ENCODE peak calls at places on chromosomes 7 and 10, in five cellular contexts. One of them, this sample, is unnamed.

GRCh38 chr7:69256634-69257081 is 341.6 kb upstream of the AUTS2 start:
- DNase-seq in stimulated activated CD4-positive, alpha-beta T cell treated with anti-CD3 and anti-CD28 coated beads, Interleukin-1b, Interleukin-23, amount 100 ng/mL, for 1 hour: no peak
- DNase-seq in activated CD8-positive, alpha-beta memory T cell treated with anti-CD3 and anti-CD28 coated beads for 4 hours: no peak
- DNase-seq in GM12892: no peak
- DNase-seq in Peyer's patch: peak
- DNase-seq in this sample: no peak

GRCh38 chr7:128743112-128743772 is 4.1 kb downstream of the CALU start:
- DNase-seq in stimulated activated CD4-positive, alpha-beta T cell treated with anti-CD3 and anti-CD28 coated beads, Interleukin-1b, Interleukin-23, amount 100 ng/mL, for 1 hour: no peak
- DNase-seq in activated CD8-positive, alpha-beta memory T cell treated with anti-CD3 and anti-CD28 coated beads for 4 hours: no peak
- DNase-seq in Peyer's patch: no peak
- DNase-seq in GM12892: no peak
- DNase-seq in this sample: no peak

GRCh38 chr7:24706211-24707165 is 50.8 kb downstream of the GSDME start:
- DNase-seq in stimulated activated CD4-positive, alpha-beta T cell treated with anti-CD3 and anti-CD28 coated beads, Interleukin-1b, Interleukin-23, amount 100 ng/mL, for 1 hour: no peak
- DNase-seq in GM12892: no peak
- DNase-seq in activated CD8-positive, alpha-beta memory T cell treated with anti-CD3 and anti-CD28 coated beads for 4 hours: no peak
- DNase-seq in Peyer's patch: no peak
- DNase-seq in this sample: no peak

GRCh38 chr10:71961831-71962230 is 2.4 kb upstream of the CHST3 start:
- DNase-seq in GM12892: no peak
- DNase-seq in Peyer's patch: no peak
- DNase-seq in activated CD8-positive, alpha-beta memory T cell treated with anti-CD3 and anti-CD28 coated beads for 4 hours: no peak
- DNase-seq in stimulated activated CD4-positive, alpha-beta T cell treated with anti-CD3 and anti-CD28 coated beads, Interleukin-1b, Interleukin-23, amount 100 ng/mL, for 1 hour: no peak
- DNase-seq in this sample: no peak

GRCh38 chr10:132960071-132960472 is 17.7 kb upstream of the CFAP46 start:
- DNase-seq in activated CD8-positive, alpha-beta memory T cell treated with anti-CD3 and anti-CD28 coated beads for 4 hours: no peak
- DNase-seq in stimulated activated CD4-positive, alpha-beta T cell treated with anti-CD3 and anti-CD28 coated beads, Interleukin-1b, Interleukin-23, amount 100 ng/mL, for 1 hour: no peak
- DNase-seq in GM12892: no peak
- DNase-seq in Peyer's patch: no peak
- DNase-seq in this sample: no peak

GRCh38 chr10:51832652-51833383 is 133.4 kb upstream of the CSTF2T start:
- DNase-seq in GM12892: no peak
- DNase-seq in activated CD8-positive, alpha-beta memory T cell treated with anti-CD3 and anti-CD28 coated beads for 4 hours: no peak
- DNase-seq in stimulated activated CD4-positive, alpha-beta T cell treated with anti-CD3 and anti-CD28 coated beads, Interleukin-1b, Interleukin-23, amount 100 ng/mL, for 1 hour: no peak
- DNase-seq in Peyer's patch: no peak
- DNase-seq in this sample: peak

GRCh38 chr7:42263971-42264370 is 27.0 kb upstream of the GLI3 start:
- DNase-seq in Peyer's patch: no peak
- DNase-seq in stimulated activated CD4-positive, alpha-beta T cell treated with anti-CD3 and anti-CD28 coated beads, Interleukin-1b, Interleukin-23, amount 100 ng/mL, for 1 hour: no peak
- DNase-seq in activated CD8-positive, alpha-beta memory T cell treated with anti-CD3 and anti-CD28 coated beads for 4 hours: no peak
- DNase-seq in GM12892: no peak
- DNase-seq in this sample: no peak

GRCh38 chr7:147509859-147510542 is 1080.6 kb upstream of the C7orf33 start:
- DNase-seq in Peyer's patch: no peak
- DNase-seq in stimulated activated CD4-positive, alpha-beta T cell treated with anti-CD3 and anti-CD28 coated beads, Interleukin-1b, Interleukin-23, amount 100 ng/mL, for 1 hour: no peak
- DNase-seq in activated CD8-positive, alpha-beta memory T cell treated with anti-CD3 and anti-CD28 coated beads for 4 hours: no peak
- DNase-seq in GM12892: no peak
- DNase-seq in this sample: no peak

GRCh38 chr7:5526190-5527037 is 102.8 kb upstream of the TNRC18 start:
- DNase-seq in Peyer's patch: peak
- DNase-seq in GM12892: no peak
- DNase-seq in activated CD8-positive, alpha-beta memory T cell treated with anti-CD3 and anti-CD28 coated beads for 4 hours: no peak
- DNase-seq in stimulated activated CD4-positive, alpha-beta T cell treated with anti-CD3 and anti-CD28 coated beads, Interleukin-1b, Interleukin-23, amount 100 ng/mL, for 1 hour: no peak
- DNase-seq in this sample: no peak

GRCh38 chr7:73585196-73585595 is 6.8 kb upstream of the TBL2 start:
- DNase-seq in GM12892: no peak
- DNase-seq in stimulated activated CD4-positive, alpha-beta T cell treated with anti-CD3 and anti-CD28 coated beads, Interleukin-1b, Interleukin-23, amount 100 ng/mL, for 1 hour: no peak
- DNase-seq in Peyer's patch: no peak
- DNase-seq in activated CD8-positive, alpha-beta memory T cell treated with anti-CD3 and anti-CD28 coated beads for 4 hours: no peak
- DNase-seq in this sample: no peak

GRCh38 chr10:93039721-93040120 is 20.9 kb upstream of the CYP26C1 start:
- DNase-seq in stimulated activated CD4-positive, alpha-beta T cell treated with anti-CD3 and anti-CD28 coated beads, Interleukin-1b, Interleukin-23, amount 100 ng/mL, for 1 hour: no peak
- DNase-seq in GM12892: no peak
- DNase-seq in Peyer's patch: no peak
- DNase-seq in activated CD8-positive, alpha-beta memory T cell treated with anti-CD3 and anti-CD28 coated beads for 4 hours: no peak
- DNase-seq in this sample: no peak

GRCh38 chr10:71583076-71583475 is 136.5 kb downstream of the C10orf105 start:
- DNase-seq in stimulated activated CD4-positive, alpha-beta T cell treated with anti-CD3 and anti-CD28 coated beads, Interleukin-1b, Interleukin-23, amount 100 ng/mL, for 1 hour: no peak
- DNase-seq in activated CD8-positive, alpha-beta memory T cell treated with anti-CD3 and anti-CD28 coated beads for 4 hours: no peak
- DNase-seq in Peyer's patch: no peak
- DNase-seq in GM12892: no peak
- DNase-seq in this sample: no peak